ENCODE peak calls at places on chromosomes 4 and X, in ten cellular contexts. G, R, T, J, Q, B, P, M, E and H are unnamed samples.

GRCh38 chr4:145302725-145303124 is 122.3 kb upstream of the OTUD4 start:
- DNase-seq in R (no peak), G (no peak), P (no peak), M (no peak), J (no peak), E (no peak), B (no peak), Q (no peak), T (no peak), H (no peak)

GRCh38 chr4:89324671-89325070 is 17.1 kb upstream of the GPRIN3 start:
- DNase-seq in G (peak; percentile 75), B (no peak), E (no peak), P (no peak), M (peak; percentile 56), R (no peak), J (no peak), Q (no peak), T (peak; percentile 86), H (peak; percentile 52)

GRCh38 chr4:75705198-75705712 is 19.1 kb upstream of the USO1 start:
- DNase-seq in R (no peak), J (no peak), G (no peak), Q (no peak), E (no peak), P (no peak), T (no peak), M (no peak), B (no peak), H (no peak)

GRCh38 chrX:51494409-51494808 is 2.0 kb downstream of the NUDT11 start:
- DNase-seq in G (no peak), M (peak; percentile 22), E (no peak), J (no peak), R (no peak), Q (no peak), B (no peak), P (no peak), T (no peak), H (no peak)

GRCh38 chr4:124386648-124387047 is 325.9 kb downstream of the ANKRD50 start:
- DNase-seq in P (no peak), T (no peak), R (no peak), J (no peak), B (no peak), M (peak; percentile 58), E (no peak), Q (no peak), G (no peak), H (no peak)

GRCh38 chr4:7279902-7280301 is 87.6 kb downstream of the SORCS2 start:
- DNase-seq in J (no peak), Q (no peak), P (no peak), B (no peak), M (no peak), E (no peak), T (no peak), R (no peak), G (no peak), H (no peak)

GRCh38 chr4:8478801-8479744 is 38.5 kb downstream of the TRMT44 start:
- DNase-seq in P (no peak), G (no peak), Q (no peak), M (no peak), B (no peak), J (no peak), E (no peak), R (no peak), T (no peak), H (no peak)

GRCh38 chr4:65063601-65064000 is 606.7 kb downstream of the EPHA5 start:
- DNase-seq in E (no peak), J (no peak), G (no peak), R (no peak), M (no peak), T (no peak), B (no peak), P (no peak), Q (no peak), H (no peak)

GRCh38 chr4:48079972-48080391 is 54.1 kb downstream of the TXK start:
- DNase-seq in B (no peak), Q (no peak), J (no peak), G (no peak), M (no peak), T (no peak), E (no peak), R (no peak), P (no peak), H (peak; percentile 23)

GRCh38 chr4:71913275-71913674 is 118.5 kb upstream of the NPFFR2 start:
- DNase-seq in G (no peak), T (no peak), J (no peak), P (no peak), R (no peak), Q (no peak), B (no peak), M (no peak), E (no peak), H (no peak)

GRCh38 chrX:17788439-17788838 is 51.1 kb downstream of the SCML1 start:
- DNase-seq in P (peak; percentile 8), Q (peak; percentile 48), M (peak; percentile 12), R (no peak), J (peak; percentile 24), E (peak; percentile 9), B (peak; percentile 14), G (no peak), T (peak; percentile 19), H (peak; percentile 5)

GRCh38 chr4:5215321-5215720 is 164.0 kb downstream of the STK32B start:
- DNase-seq in P (no peak), E (no peak), G (no peak), T (no peak), J (no peak), R (no peak), B (no peak), Q (no peak), M (no peak), H (no peak)

GRCh38 chr4:55008166-55009056 is 117.0 kb downstream of the KDR start:
- DNase-seq in T (no peak), B (no peak), J (no peak), M (no peak), P (peak; percentile 90), Q (no peak), E (no peak), G (no peak), R (no peak), H (no peak)